ENCODE peak calls at places on chromosome 17, in four cellular contexts. J is AG10803, K is HCT116, I is fibroblast of lung. L is an unnamed sample.

GRCh38 chr17:40451420-40451819 is 8.2 kb downstream of the IGFBP4 start:
- DNase-seq in J (peak), K (no peak), I (peak), L (peak)

GRCh38 chr17:65292430-65292829 is 155.3 kb downstream of the RGS9 start:
- DNase-seq in J (peak), K (no peak), I (peak), L (no peak)

GRCh38 chr17:30519166-30519565 is 42.0 kb downstream of the GOSR1 start:
- DNase-seq in J (no peak), K (no peak), I (peak), L (no peak)

GRCh38 chr17:41049110-41049509 is 2.0 kb upstream of the KRTAP2-1 start:
- DNase-seq in J (peak), K (no peak), I (peak), L (peak)

GRCh38 chr17:47265983-47266541 is 12.4 kb downstream of the ITGB3 start:
- DNase-seq in J (peak), K (no peak), I (peak), L (peak)

GRCh38 chr17:58538801-58539410 is 24.5 kb upstream of the MTMR4 start:
- DNase-seq in J (no peak), K (no peak), I (no peak), L (no peak)

GRCh38 chr17:40598928-40599627 is 33.8 kb upstream of the CCR7 start:
- DNase-seq in J (no peak), K (no peak), I (no peak), L (no peak)

GRCh38 chr17:57295526-57296023 is 39.3 kb downstream of the MSI2 start:
- DNase-seq in J (no peak), K (peak), I (peak), L (no peak)

GRCh38 chr17:7592422-7593021 is 2.6 kb upstream of the SOX15 start:
- DNase-seq in J (no peak), K (no peak), I (no peak), L (no peak)

GRCh38 chr17:1244606-1245012 is 25.6 kb upstream of the BHLHA9 start:
- DNase-seq in J (no peak), K (no peak), I (peak), L (no peak)

GRCh38 chr17:6450926-6451717 is 6.9 kb downstream of the PIMREG start:
- DNase-seq in J (no peak), K (no peak), I (no peak), L (no peak)

GRCh38 chr17:1312261-1312870 is 32.9 kb downstream of the TRARG1 start:
- DNase-seq in J (no peak), K (no peak), I (no peak), L (peak)

GRCh38 chr17:79878346-79878745 is 39.1 kb upstream of the CBX4 start:
- DNase-seq in J (no peak), K (no peak), I (no peak), L (no peak)

GRCh38 chr17:82458885-82459424 is 414 bp downstream of the NARF start:
- DNase-seq in J (peak), K (no peak), I (peak), L (peak)

GRCh38 chr17:15999974-16000827 is 577 bp downstream of the TTC19 start:
- DNase-seq in J (peak), K (no peak), I (peak), L (peak)

DNA sequence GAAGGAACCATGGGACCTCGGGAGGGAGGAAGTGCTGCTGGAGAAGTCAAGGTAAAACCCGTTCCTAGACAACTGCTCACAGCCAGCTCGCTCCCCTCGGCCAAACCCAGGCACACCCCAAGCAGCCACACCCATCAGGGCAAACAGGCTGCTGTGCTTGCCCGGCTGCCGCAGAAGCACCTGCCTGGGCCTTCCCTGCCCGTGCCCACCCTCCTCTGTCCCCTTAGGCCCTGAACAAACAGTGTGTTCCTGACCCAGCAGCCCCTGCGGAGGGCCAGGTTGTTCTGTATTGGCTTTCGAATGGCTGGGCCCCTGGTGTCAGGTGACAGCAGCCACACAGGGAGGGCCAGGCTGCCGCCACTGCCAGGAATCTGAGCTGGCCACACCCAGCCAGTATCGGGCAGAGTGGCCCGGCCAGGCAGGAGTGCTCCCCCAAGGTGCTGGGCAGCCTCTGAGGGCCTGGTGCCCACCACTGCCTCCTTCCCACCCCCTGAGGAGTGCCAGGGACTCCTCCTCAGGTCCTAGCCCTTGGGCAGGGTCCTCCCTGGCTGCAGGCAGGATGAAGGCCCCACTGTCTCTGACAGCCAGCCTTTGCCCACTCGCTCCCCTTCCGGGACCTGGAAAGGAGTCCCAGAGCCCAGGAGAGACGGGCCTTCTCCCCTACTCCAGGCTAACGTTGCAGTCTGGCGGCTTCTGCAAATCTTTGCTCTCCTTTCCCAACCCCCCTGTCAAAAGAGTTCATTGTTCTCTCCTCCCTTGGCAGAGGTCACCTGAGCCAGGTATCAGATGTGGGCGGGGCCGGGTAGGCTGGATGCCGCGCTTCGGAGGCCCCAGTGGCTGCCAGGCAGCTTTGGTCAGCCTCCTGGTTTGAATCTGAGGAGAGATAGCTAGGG is 24.0 kb downstream of the LLGL2 start:
- DNase-seq in J (no peak), K (peak), I (no peak), L (no peak)
- H3K4me3 ChIP-seq in J (no peak), K (peak), I (no peak), L (no peak)

GRCh38 chr17:55418369-55419268 is 3.0 kb downstream of the MMD start:
- DNase-seq in J (no peak), K (no peak), I (no peak), L (no peak)
- H3K4me3 ChIP-seq in J (no peak), K (no peak), I (peak), L (no peak)

GRCh38 chr17:13415877-13416416 is 185.8 kb downstream of the HS3ST3A1 start:
- DNase-seq in J (peak), K (peak), I (peak), L (peak)
- H3K4me3 ChIP-seq in J (no peak), K (no peak), I (no peak), L (no peak)

DNA sequence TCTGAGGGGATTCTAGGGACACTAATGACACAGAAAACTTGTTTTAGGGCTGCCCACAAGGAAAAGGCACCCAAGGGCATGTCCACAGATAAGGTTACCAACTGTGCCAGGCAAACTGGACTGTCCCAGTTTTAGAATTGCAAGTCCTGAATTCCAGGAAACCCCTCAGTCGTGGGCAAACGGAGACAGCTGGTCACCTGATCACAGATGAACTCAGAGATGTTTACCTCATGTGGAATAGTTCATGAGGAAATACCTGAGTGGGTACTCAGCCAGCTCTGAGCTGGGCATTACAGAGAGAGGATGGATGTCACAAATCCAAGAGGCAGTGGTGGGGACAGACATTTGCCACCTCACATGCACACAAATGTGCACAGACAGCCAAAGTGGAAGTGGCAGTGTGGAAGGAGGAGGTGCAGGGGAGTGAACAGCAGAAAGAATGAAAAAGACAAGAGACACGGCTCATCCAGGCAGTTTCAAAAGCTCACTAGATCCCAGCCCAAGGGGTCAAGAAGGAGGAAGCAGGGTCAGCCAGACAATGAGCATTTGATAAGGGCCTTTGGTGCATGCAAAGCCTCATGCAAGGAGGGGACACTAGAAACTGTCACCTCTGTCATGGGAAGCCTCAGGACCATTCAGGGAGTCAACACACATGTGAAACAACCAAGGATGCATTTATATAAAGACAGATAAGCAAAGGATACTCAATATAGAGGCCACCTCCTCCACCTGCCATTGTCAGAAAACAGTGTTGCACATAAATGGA is 24.8 kb downstream of the TTLL6 start:
- DNase-seq in J (no peak), K (no peak), I (no peak), L (no peak)
- H3K4me3 ChIP-seq in J (no peak), K (no peak), I (no peak), L (no peak)

GRCh38 chr17:27759528-27759927 is 40.8 kb downstream of the NOS2 start:
- DNase-seq in J (no peak), K (no peak), I (no peak), L (no peak)

GRCh38 chr17:27764589-27764988 is 35.7 kb downstream of the NOS2 start:
- DNase-seq in J (no peak), K (no peak), I (no peak), L (no peak)

GRCh38 chr17:27756467-27757371 is 43.6 kb downstream of the NOS2 start:
- DNase-seq in J (peak), K (peak), I (peak), L (peak)

GRCh38 chr17:27762527-27763305 is 37.6 kb downstream of the NOS2 start:
- DNase-seq in J (peak), K (no peak), I (peak), L (peak)

GRCh38 chr17:27760069-27760885 is 40.1 kb downstream of the NOS2 start:
- DNase-seq in J (peak), K (peak), I (peak), L (peak)
- H3K4me3 ChIP-seq in J (no peak), K (no peak), I (no peak), L (no peak)

DNA sequence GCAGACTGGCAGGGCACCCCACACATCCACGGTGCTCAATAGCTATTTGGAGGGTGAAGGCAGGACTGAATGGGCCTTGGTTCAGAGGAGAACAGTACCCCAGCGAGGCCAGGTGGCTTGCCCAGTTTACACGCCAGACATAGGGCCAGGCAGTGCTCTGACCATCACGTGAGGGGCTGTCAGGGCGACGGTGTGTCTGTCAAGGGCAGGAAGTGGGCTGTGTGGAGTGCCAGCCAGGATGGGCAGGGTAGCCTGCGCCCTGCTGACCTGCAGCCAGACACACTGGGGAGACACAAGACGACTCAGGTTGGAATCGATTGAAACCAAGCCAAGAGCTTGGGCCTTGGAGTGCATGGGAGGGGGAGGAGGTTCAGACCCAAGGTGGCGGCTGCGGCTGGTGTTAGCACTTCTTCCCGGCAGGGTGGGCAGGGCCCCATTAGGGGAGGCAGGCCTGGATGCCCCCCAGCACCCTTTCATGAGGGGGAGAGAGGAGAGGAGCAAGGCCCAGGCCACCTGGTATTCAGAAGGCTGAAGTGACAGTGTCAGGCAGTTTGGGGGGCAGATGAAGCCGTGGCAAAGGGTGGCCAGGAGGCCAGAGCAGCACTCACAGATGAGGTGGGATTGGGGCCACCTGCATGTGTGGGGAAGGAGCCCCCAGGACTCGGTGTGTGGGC is 68.2 kb downstream of the SREBF1 start:
- DNase-seq in J (no peak), K (no peak), I (no peak), L (peak)
- H3K4me3 ChIP-seq in J (no peak), K (no peak), I (no peak), L (no peak)

L was measured in MG63.